ENCODE peak calls at places on chromosome 18, in ten cellular contexts. One of them, this sample, is unnamed. For H3K9me3, the result is how much of the 10 kb centered on the place peaks cover.

GRCh38 chr18:21191596-21192307 is 50.3 kb upstream of the GREB1L start:
- DNase-seq in uterus: peak
- DNase-seq in NT2/D1: peak
- DNase-seq in prostate gland: peak
- DNase-seq in AG04450: peak
- DNase-seq in CD8-positive, alpha-beta memory T cell: no peak
- DNase-seq in spleen: no peak
- DNase-seq in upper lobe of right lung: no peak
- DNase-seq in IMR-90: peak
- DNase-seq in heart right ventricle: peak
- DNase-seq in this sample: no peak

GRCh38 chr18:57863706-57864105 is 60.6 kb upstream of the ATP8B1 start:
- DNase-seq in IMR-90: peak
- DNase-seq in spleen: no peak
- DNase-seq in heart right ventricle: no peak
- DNase-seq in prostate gland: no peak
- DNase-seq in NT2/D1: no peak
- DNase-seq in upper lobe of right lung: no peak
- DNase-seq in uterus: no peak
- DNase-seq in CD8-positive, alpha-beta memory T cell: no peak
- DNase-seq in AG04450: no peak
- DNase-seq in this sample: no peak

GRCh38 chr18:527136-527535 is 26.6 kb upstream of the COLEC12 start:
- DNase-seq in prostate gland: no peak
- DNase-seq in upper lobe of right lung: no peak
- DNase-seq in heart right ventricle: no peak
- DNase-seq in CD8-positive, alpha-beta memory T cell: no peak
- DNase-seq in NT2/D1: no peak
- DNase-seq in AG04450: no peak
- DNase-seq in spleen: no peak
- DNase-seq in uterus: no peak
- DNase-seq in IMR-90: peak
- DNase-seq in this sample: no peak

GRCh38 chr18:28425886-28426285 is 249.0 kb upstream of the CDH2 start:
- DNase-seq in spleen: no peak
- DNase-seq in AG04450: no peak
- DNase-seq in heart right ventricle: no peak
- DNase-seq in NT2/D1: no peak
- DNase-seq in CD8-positive, alpha-beta memory T cell: no peak
- DNase-seq in IMR-90: no peak
- DNase-seq in upper lobe of right lung: no peak
- DNase-seq in prostate gland: no peak
- DNase-seq in uterus: no peak
- DNase-seq in this sample: no peak

GRCh38 chr18:13543811-13544732 is 182.3 kb downstream of the FAM210A start:
- DNase-seq in upper lobe of right lung: no peak
- DNase-seq in prostate gland: no peak
- DNase-seq in uterus: no peak
- DNase-seq in spleen: no peak
- DNase-seq in AG04450: no peak
- DNase-seq in IMR-90: no peak
- DNase-seq in NT2/D1: no peak
- DNase-seq in CD8-positive, alpha-beta memory T cell: no peak
- DNase-seq in heart right ventricle: no peak
- DNase-seq in this sample: no peak

GRCh38 chr18:75244336-75244735 is 33.7 kb downstream of the TSHZ1 start:
- DNase-seq in IMR-90: no peak
- DNase-seq in CD8-positive, alpha-beta memory T cell: no peak
- DNase-seq in prostate gland: peak
- DNase-seq in upper lobe of right lung: no peak
- DNase-seq in NT2/D1: no peak
- DNase-seq in spleen: no peak
- DNase-seq in AG04450: no peak
- DNase-seq in heart right ventricle: no peak
- DNase-seq in uterus: no peak
- DNase-seq in this sample: no peak

GRCh38 chr18:3281456-3282400 is 19.8 kb downstream of the MYL12B start:
- DNase-seq in heart right ventricle: peak
- DNase-seq in upper lobe of right lung: no peak
- DNase-seq in NT2/D1: no peak
- DNase-seq in spleen: no peak
- DNase-seq in prostate gland: peak
- DNase-seq in CD8-positive, alpha-beta memory T cell: peak
- DNase-seq in IMR-90: peak
- DNase-seq in AG04450: no peak
- DNase-seq in uterus: no peak
- DNase-seq in this sample: no peak

GRCh38 chr18:28511421-28511821 is 334.5 kb upstream of the CDH2 start:
- DNase-seq in spleen: no peak
- DNase-seq in heart right ventricle: no peak
- DNase-seq in IMR-90: peak
- DNase-seq in upper lobe of right lung: no peak
- DNase-seq in NT2/D1: no peak
- DNase-seq in CD8-positive, alpha-beta memory T cell: no peak
- DNase-seq in uterus: no peak
- DNase-seq in prostate gland: no peak
- DNase-seq in AG04450: no peak
- DNase-seq in this sample: no peak

GRCh38 chr18:21168880-21169279 is 57.3 kb upstream of the ROCK1 start:
- DNase-seq in prostate gland: no peak
- DNase-seq in CD8-positive, alpha-beta memory T cell: no peak
- DNase-seq in AG04450: no peak
- DNase-seq in spleen: no peak
- DNase-seq in IMR-90: no peak
- DNase-seq in NT2/D1: no peak
- DNase-seq in uterus: no peak
- DNase-seq in upper lobe of right lung: no peak
- DNase-seq in heart right ventricle: no peak
- DNase-seq in this sample: no peak

GRCh38 chr18:57029761-57030160 is 117.1 kb upstream of the BOD1L2 start:
- DNase-seq in prostate gland: no peak
- DNase-seq in CD8-positive, alpha-beta memory T cell: no peak
- DNase-seq in NT2/D1: no peak
- DNase-seq in upper lobe of right lung: no peak
- DNase-seq in IMR-90: no peak
- DNase-seq in uterus: no peak
- DNase-seq in heart right ventricle: no peak
- DNase-seq in AG04450: no peak
- DNase-seq in spleen: no peak
- DNase-seq in this sample: no peak

GRCh38 chr18:33906046-33906445 is 318.7 kb downstream of the NOL4 start:
- DNase-seq in heart right ventricle: no peak
- DNase-seq in CD8-positive, alpha-beta memory T cell: no peak
- DNase-seq in upper lobe of right lung: no peak
- DNase-seq in uterus: no peak
- DNase-seq in IMR-90: no peak
- DNase-seq in AG04450: no peak
- DNase-seq in NT2/D1: no peak
- DNase-seq in spleen: no peak
- DNase-seq in prostate gland: no peak
- DNase-seq in this sample: no peak

GRCh38 chr18:21117385-21118135 is 5.9 kb upstream of the ROCK1 start:
- DNase-seq in upper lobe of right lung: no peak
- DNase-seq in NT2/D1: no peak
- DNase-seq in AG04450: peak
- DNase-seq in heart right ventricle: no peak
- DNase-seq in spleen: no peak
- DNase-seq in uterus: peak
- DNase-seq in prostate gland: no peak
- DNase-seq in IMR-90: peak
- DNase-seq in CD8-positive, alpha-beta memory T cell: no peak
- DNase-seq in this sample: no peak

DNA sequence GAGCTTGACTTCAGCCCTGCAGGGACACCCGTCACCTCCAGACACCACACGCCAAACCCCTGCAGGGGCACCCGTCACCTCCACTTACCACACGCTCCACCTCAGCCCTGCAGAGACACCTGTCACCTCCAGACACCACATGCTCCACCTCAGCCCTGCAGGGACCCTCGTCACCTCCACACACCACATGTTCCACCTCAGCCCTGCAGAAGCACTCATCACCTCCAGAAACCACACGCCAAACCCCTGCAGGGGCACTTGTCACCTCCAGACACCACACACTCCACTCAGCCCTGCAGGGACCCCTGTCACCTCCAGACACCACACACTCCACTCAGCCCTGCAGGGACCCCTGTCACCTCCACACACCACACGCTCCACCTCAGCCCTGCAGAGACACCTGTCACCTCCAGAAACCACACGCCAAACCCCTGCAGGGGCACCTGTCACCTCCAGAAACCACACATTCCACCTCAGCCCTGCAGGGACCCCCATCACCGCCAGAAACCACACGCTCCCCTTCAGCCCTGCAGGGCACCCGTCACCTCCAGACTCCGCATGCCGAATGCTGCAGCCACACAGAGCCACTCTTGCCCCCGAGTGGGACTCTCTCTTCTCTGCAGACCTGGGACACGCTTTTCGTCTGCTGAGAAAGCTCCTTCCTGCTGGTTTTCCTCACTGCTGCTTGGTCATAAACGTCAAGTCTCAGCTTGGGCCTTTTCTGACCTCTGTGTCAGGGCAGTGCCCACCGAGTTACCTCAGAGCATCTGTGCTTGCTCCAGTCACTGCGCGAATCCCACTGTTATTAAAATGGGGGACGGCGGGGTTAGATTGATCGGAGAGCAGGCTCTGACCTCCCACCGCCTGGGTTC is 77.5 kb upstream of the SALL3 start:
- DNase-seq in CD8-positive, alpha-beta memory T cell: no peak
- DNase-seq in prostate gland: no peak
- DNase-seq in heart right ventricle: no peak
- DNase-seq in NT2/D1: no peak
- DNase-seq in AG04450: no peak
- DNase-seq in upper lobe of right lung: peak
- DNase-seq in uterus: no peak
- DNase-seq in IMR-90: no peak
- DNase-seq in spleen: peak
- DNase-seq in this sample: no peak
- H3K9me3 ChIP-seq in CD8-positive, alpha-beta memory T cell: under half
- H3K9me3 ChIP-seq in prostate gland: under half
- H3K9me3 ChIP-seq in heart right ventricle: under half
- H3K9me3 ChIP-seq in NT2/D1: under half
- H3K9me3 ChIP-seq in AG04450: half or more
- H3K9me3 ChIP-seq in upper lobe of right lung: under half
- H3K9me3 ChIP-seq in uterus: under half
- H3K9me3 ChIP-seq in IMR-90: half or more
- H3K9me3 ChIP-seq in spleen: under half
- H3K9me3 ChIP-seq in this sample: under half

DNA sequence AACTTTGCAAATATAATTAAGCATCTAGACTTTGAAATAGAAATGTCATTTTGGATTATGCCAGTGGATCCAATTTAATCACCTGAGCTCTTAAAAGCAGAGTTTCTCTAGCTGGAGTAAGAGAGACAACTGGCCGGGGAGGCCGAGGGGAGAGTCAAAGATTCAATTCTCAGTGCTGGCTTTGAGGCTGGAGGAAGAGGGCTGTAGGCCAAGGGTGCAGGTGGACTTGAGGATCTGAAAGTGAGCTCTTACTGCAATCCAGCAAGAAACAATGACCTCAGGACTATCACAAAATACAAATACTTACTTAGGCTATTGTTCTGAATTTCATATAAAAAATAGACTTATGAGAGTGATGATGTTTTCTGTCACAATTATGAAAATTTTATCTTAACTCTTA is 814.5 kb downstream of the CBLN2 start:
- DNase-seq in NT2/D1: no peak
- DNase-seq in uterus: no peak
- DNase-seq in CD8-positive, alpha-beta memory T cell: no peak
- DNase-seq in spleen: no peak
- DNase-seq in heart right ventricle: no peak
- DNase-seq in AG04450: no peak
- DNase-seq in prostate gland: no peak
- DNase-seq in upper lobe of right lung: no peak
- DNase-seq in IMR-90: no peak
- DNase-seq in this sample: no peak
- H3K9me3 ChIP-seq in NT2/D1: under half
- H3K9me3 ChIP-seq in uterus: under half
- H3K9me3 ChIP-seq in CD8-positive, alpha-beta memory T cell: under half
- H3K9me3 ChIP-seq in spleen: under half
- H3K9me3 ChIP-seq in heart right ventricle: under half
- H3K9me3 ChIP-seq in AG04450: under half
- H3K9me3 ChIP-seq in prostate gland: under half
- H3K9me3 ChIP-seq in upper lobe of right lung: under half
- H3K9me3 ChIP-seq in IMR-90: under half
- H3K9me3 ChIP-seq in this sample: under half

DNA sequence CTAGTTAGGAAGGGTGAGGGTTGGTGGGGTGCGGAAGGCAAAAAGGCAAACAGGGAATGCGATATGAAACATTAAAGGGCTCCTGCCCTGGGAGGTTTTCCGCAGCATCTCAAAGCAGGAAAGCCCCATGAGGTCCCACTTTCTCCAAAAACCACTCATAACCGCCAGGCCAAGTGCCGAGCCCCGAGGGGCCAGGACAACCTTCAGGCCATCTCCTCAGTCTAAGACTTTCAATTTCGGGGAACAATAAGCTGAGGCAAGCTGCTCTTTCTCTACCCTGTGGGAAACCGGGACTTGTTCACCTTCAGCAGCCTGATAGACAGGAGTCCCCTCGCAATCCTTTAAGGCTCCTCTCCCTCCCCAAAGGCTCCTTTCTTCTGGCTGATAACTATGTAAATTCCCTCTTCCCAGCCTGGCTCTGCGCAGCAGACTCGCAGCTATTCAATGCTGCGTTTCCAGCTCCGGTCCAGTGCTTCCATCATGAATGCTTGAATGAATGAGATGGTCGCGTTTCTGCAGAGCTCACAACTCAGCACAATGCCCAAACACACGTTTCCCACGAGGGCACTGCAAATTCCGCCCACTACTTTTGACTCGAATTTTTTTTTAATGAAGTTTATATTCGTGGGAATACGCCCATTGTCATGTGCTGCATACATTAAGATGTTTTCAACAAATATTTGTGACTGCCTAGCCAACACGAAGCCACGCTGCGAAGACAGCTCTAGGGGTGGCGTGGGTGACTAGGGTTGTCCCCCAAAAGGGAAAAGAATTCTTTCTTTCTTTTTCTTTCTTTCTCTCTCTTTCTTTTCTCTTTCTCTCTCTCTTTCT is 1.4 kb downstream of the LAMA1 start:
- DNase-seq in spleen: no peak
- DNase-seq in CD8-positive, alpha-beta memory T cell: no peak
- DNase-seq in prostate gland: no peak
- DNase-seq in heart right ventricle: no peak
- DNase-seq in AG04450: no peak
- DNase-seq in NT2/D1: peak
- DNase-seq in uterus: no peak
- DNase-seq in IMR-90: peak
- DNase-seq in upper lobe of right lung: no peak
- DNase-seq in this sample: no peak
- H3K9me3 ChIP-seq in spleen: under half
- H3K9me3 ChIP-seq in CD8-positive, alpha-beta memory T cell: under half
- H3K9me3 ChIP-seq in prostate gland: under half
- H3K9me3 ChIP-seq in heart right ventricle: under half
- H3K9me3 ChIP-seq in AG04450: under half
- H3K9me3 ChIP-seq in NT2/D1: under half
- H3K9me3 ChIP-seq in uterus: under half
- H3K9me3 ChIP-seq in IMR-90: under half
- H3K9me3 ChIP-seq in upper lobe of right lung: under half
- H3K9me3 ChIP-seq in this sample: under half

DNA sequence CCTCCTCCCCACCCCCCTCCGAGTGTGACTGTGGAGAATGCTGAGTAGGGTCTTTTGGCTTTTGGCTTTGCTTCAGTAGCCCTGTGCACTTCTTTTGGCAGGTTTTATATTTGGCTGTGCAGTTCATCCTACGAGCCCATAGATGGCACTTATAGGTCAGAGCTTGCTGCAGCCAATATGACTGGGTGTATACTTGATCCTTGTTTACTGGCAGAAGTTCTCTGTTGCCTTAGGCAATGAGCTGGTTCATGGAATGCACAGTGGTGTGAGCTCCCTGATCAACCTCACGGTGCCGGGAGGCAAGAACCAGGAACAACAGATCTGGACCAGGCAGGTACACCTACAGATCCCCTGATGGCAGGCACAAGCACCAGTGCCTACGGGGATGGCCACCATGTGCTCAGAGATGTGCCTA is 190.2 kb downstream of the KIAA1328 start:
- DNase-seq in CD8-positive, alpha-beta memory T cell: no peak
- DNase-seq in spleen: no peak
- DNase-seq in prostate gland: no peak
- DNase-seq in IMR-90: peak
- DNase-seq in NT2/D1: peak
- DNase-seq in heart right ventricle: no peak
- DNase-seq in uterus: no peak
- DNase-seq in upper lobe of right lung: peak
- DNase-seq in AG04450: no peak
- DNase-seq in this sample: no peak
- H3K9me3 ChIP-seq in CD8-positive, alpha-beta memory T cell: under half
- H3K9me3 ChIP-seq in spleen: half or more
- H3K9me3 ChIP-seq in prostate gland: under half
- H3K9me3 ChIP-seq in IMR-90: under half
- H3K9me3 ChIP-seq in NT2/D1: under half
- H3K9me3 ChIP-seq in heart right ventricle: under half
- H3K9me3 ChIP-seq in uterus: under half
- H3K9me3 ChIP-seq in upper lobe of right lung: under half
- H3K9me3 ChIP-seq in AG04450: under half
- H3K9me3 ChIP-seq in this sample: under half